ENCODE peak calls at places on chromosomes 11 and 22, in four cellular contexts. W, Z, K and M are unnamed samples.

GRCh38 chr11:33957304-33957917 is 65.5 kb upstream of the LMO2 start:
- DNase-seq in K (no peak), W (no peak), Z (no peak), M (no peak)

GRCh38 chr22:20117656-20118571 is 888 bp upstream of the TRMT2A start:
- DNase-seq in Z (peak; percentile 61), W (no peak), K (peak; percentile 35), M (no peak)

GRCh38 chr11:130209128-130209932 is 49.7 kb downstream of the ST14 start:
- DNase-seq in K (no peak), Z (no peak), W (no peak), M (no peak)

GRCh38 chr11:76598426-76598839 is 72.1 kb downstream of the LRRC32 start:
- DNase-seq in K (peak; percentile 60), W (no peak), Z (no peak), M (no peak)

GRCh38 chr11:68002575-68002942 is 1.3 kb downstream of the UNC93B1 start:
- DNase-seq in Z (no peak), K (no peak), W (no peak), M (no peak)

GRCh38 chr11:115222218-115222862 is 281.9 kb downstream of the CADM1 start:
- DNase-seq in W (no peak), Z (no peak), K (peak; percentile 10), M (no peak)

GRCh38 chr11:789951-790350 is at the start of gene CEND1:
- DNase-seq in Z (no peak), K (peak; percentile 67), W (no peak), M (no peak)

GRCh38 chr11:1303196-1303821 is 6.1 kb downstream of the TOLLIP start:
- DNase-seq in K (peak; percentile 6), W (no peak), Z (no peak), M (no peak)

GRCh38 chr11:105398636-105399035 is 211.2 kb upstream of the GRIA4 start:
- DNase-seq in W (no peak), K (no peak), Z (no peak), M (no peak)

GRCh38 chr22:37951305-37951704 is 2.1 kb downstream of the C22orf23 start:
- DNase-seq in W (no peak), Z (no peak), K (no peak), M (no peak)

GRCh38 chr11:64351136-64351631 is 7.8 kb upstream of the RPS6KA4 start:
- DNase-seq in K (no peak), W (no peak), Z (no peak), M (no peak)

GRCh38 chr11:112830255-112830654 is 131.0 kb upstream of the NCAM1 start:
- DNase-seq in K (no peak), W (no peak), Z (no peak), M (no peak)

GRCh38 chr22:44623771-44624510 is 78.1 kb upstream of the PRR5 start:
- DNase-seq in Z (no peak), W (no peak), K (peak; percentile 60), M (no peak)

GRCh38 chr11:28657378-28658030 is 549.3 kb downstream of the METTL15 start:
- DNase-seq in Z (no peak), K (no peak), W (no peak), M (no peak)

GRCh38 chr22:30947821-30948454 is 20.6 kb downstream of the MORC2 start:
- DNase-seq in W (no peak), Z (no peak), K (peak; percentile 12), M (no peak)

GRCh38 chr11:110582728-110583432 is 129.4 kb downstream of the ARHGAP20 start:
- DNase-seq in W (no peak), Z (no peak), K (peak; percentile 11), M (no peak)

GRCh38 chr22:50722048-50722701 is 15.8 kb upstream of the ACR start:
- DNase-seq in W (no peak), K (no peak), Z (no peak), M (no peak)

GRCh38 chr22:19903031-19903430 is 38.5 kb upstream of the COMT start:
- DNase-seq in Z (no peak), W (no peak), K (peak; percentile 36), M (no peak)

GRCh38 chr11:12377824-12378593 is 638 bp downstream of the PARVA start:
- DNase-seq in K (peak; percentile 66), W (peak; percentile 85), Z (no peak), M (no peak)